ENCODE peak calls at places on chromosomes 7 and 10, in five cellular contexts. One of them, this sample, is unnamed.

GRCh38 chr7:18689535-18689934 is 194.0 kb downstream of the HDAC9 start:
- DNase-seq in cardiac muscle cell: no peak
- DNase-seq in fibroblast of pulmonary artery: no peak
- DNase-seq in brain microvascular endothelial cell: no peak
- DNase-seq in astrocyte of the spinal cord: peak
- DNase-seq in this sample: no peak

GRCh38 chr7:40455485-40455884 is 320.7 kb downstream of the SUGCT start:
- DNase-seq in fibroblast of pulmonary artery: peak
- DNase-seq in brain microvascular endothelial cell: no peak
- DNase-seq in cardiac muscle cell: peak
- DNase-seq in astrocyte of the spinal cord: no peak
- DNase-seq in this sample: no peak

GRCh38 chr10:94991243-94991888 is 52.9 kb downstream of the CYP2C9 start:
- DNase-seq in astrocyte of the spinal cord: no peak
- DNase-seq in cardiac muscle cell: no peak
- DNase-seq in brain microvascular endothelial cell: no peak
- DNase-seq in fibroblast of pulmonary artery: no peak
- DNase-seq in this sample: no peak

GRCh38 chr10:107546239-107546638 is 381.7 kb upstream of the SORCS1 start:
- DNase-seq in brain microvascular endothelial cell: peak
- DNase-seq in cardiac muscle cell: peak
- DNase-seq in astrocyte of the spinal cord: peak
- DNase-seq in fibroblast of pulmonary artery: peak
- DNase-seq in this sample: no peak

GRCh38 chr7:79055722-79056415 is 397.6 kb downstream of the MAGI2 start:
- DNase-seq in fibroblast of pulmonary artery: peak
- DNase-seq in cardiac muscle cell: no peak
- DNase-seq in astrocyte of the spinal cord: no peak
- DNase-seq in brain microvascular endothelial cell: peak
- DNase-seq in this sample: no peak

GRCh38 chr7:110830778-110831177 is 260.1 kb upstream of the LRRN3 start:
- DNase-seq in brain microvascular endothelial cell: no peak
- DNase-seq in astrocyte of the spinal cord: no peak
- DNase-seq in fibroblast of pulmonary artery: no peak
- DNase-seq in cardiac muscle cell: no peak
- DNase-seq in this sample: no peak

GRCh38 chr7:6558837-6559236 is 7.6 kb upstream of the GRID2IP start:
- DNase-seq in astrocyte of the spinal cord: no peak
- DNase-seq in brain microvascular endothelial cell: peak
- DNase-seq in cardiac muscle cell: peak
- DNase-seq in fibroblast of pulmonary artery: peak
- DNase-seq in this sample: no peak

GRCh38 chr10:125029584-125030242 is 87.8 kb downstream of the ZRANB1 start:
- DNase-seq in fibroblast of pulmonary artery: no peak
- DNase-seq in astrocyte of the spinal cord: peak
- DNase-seq in brain microvascular endothelial cell: no peak
- DNase-seq in cardiac muscle cell: no peak
- DNase-seq in this sample: no peak

GRCh38 chr10:118998183-118998582 is 31.3 kb upstream of the NANOS1 start:
- DNase-seq in astrocyte of the spinal cord: no peak
- DNase-seq in brain microvascular endothelial cell: no peak
- DNase-seq in cardiac muscle cell: no peak
- DNase-seq in fibroblast of pulmonary artery: no peak
- DNase-seq in this sample: no peak

GRCh38 chr7:70569335-70569819 is 562.6 kb upstream of the GALNT17 start:
- DNase-seq in brain microvascular endothelial cell: no peak
- DNase-seq in fibroblast of pulmonary artery: no peak
- DNase-seq in cardiac muscle cell: no peak
- DNase-seq in astrocyte of the spinal cord: no peak
- DNase-seq in this sample: peak

GRCh38 chr10:11325817-11326216 is 285.6 kb downstream of the USP6NL start:
- DNase-seq in cardiac muscle cell: peak
- DNase-seq in brain microvascular endothelial cell: peak
- DNase-seq in fibroblast of pulmonary artery: peak
- DNase-seq in astrocyte of the spinal cord: peak
- DNase-seq in this sample: no peak

DNA sequence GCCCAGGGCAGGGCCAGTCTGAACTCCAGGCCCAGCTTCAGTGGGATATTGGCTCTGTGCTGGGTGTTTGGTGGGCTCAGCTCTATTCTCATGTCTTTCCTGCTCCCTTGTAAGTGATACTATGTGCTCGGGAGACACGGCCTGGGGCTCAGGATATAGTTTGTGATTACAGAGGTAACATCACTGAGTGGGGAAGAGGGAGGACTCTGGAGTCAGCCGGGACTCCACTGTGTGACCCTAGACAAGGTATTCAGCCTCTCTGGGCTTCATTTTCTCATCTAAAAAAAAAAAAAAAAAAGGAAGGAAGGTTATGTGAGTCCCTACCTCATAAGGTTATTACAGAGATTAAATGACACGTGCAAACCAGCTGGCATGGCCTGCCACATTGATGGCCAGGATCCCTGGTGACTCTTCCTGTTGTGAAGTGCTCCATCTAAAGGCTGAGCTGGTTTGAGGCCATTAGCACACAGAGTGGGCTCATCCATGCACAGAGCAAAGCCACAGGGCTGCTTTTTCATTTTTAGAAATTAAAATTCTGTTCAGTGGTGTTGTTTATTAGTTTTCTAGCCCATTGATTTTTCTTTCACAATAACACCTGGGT is 15.7 kb downstream of the SLC13A4 start:
- DNase-seq in cardiac muscle cell: no peak
- DNase-seq in astrocyte of the spinal cord: no peak
- DNase-seq in brain microvascular endothelial cell: no peak
- DNase-seq in fibroblast of pulmonary artery: peak
- DNase-seq in this sample: no peak
- TF ChIP-seq CTCF in cardiac muscle cell: peak
- TF ChIP-seq CTCF in astrocyte of the spinal cord: no peak
- TF ChIP-seq CTCF in brain microvascular endothelial cell: no peak
- TF ChIP-seq CTCF in fibroblast of pulmonary artery: peak
- TF ChIP-seq CTCF in this sample: no peak

GRCh38 chr10:97722980-97723379 is 9.4 kb downstream of the MARVELD1 start:
- DNase-seq in fibroblast of pulmonary artery: no peak
- DNase-seq in cardiac muscle cell: no peak
- DNase-seq in astrocyte of the spinal cord: no peak
- DNase-seq in brain microvascular endothelial cell: no peak
- DNase-seq in this sample: no peak
- TF ChIP-seq CTCF in fibroblast of pulmonary artery: no peak
- TF ChIP-seq CTCF in cardiac muscle cell: no peak
- TF ChIP-seq CTCF in astrocyte of the spinal cord: no peak
- TF ChIP-seq CTCF in brain microvascular endothelial cell: no peak
- TF ChIP-seq CTCF in this sample: no peak

GRCh38 chr7:151736403-151736909 is 140.5 kb downstream of the PRKAG2 start:
- DNase-seq in cardiac muscle cell: peak
- DNase-seq in fibroblast of pulmonary artery: peak
- DNase-seq in brain microvascular endothelial cell: peak
- DNase-seq in astrocyte of the spinal cord: peak
- DNase-seq in this sample: peak
- TF ChIP-seq CTCF in cardiac muscle cell: no peak
- TF ChIP-seq CTCF in fibroblast of pulmonary artery: peak
- TF ChIP-seq CTCF in brain microvascular endothelial cell: peak
- TF ChIP-seq CTCF in astrocyte of the spinal cord: peak
- TF ChIP-seq CTCF in this sample: peak

DNA sequence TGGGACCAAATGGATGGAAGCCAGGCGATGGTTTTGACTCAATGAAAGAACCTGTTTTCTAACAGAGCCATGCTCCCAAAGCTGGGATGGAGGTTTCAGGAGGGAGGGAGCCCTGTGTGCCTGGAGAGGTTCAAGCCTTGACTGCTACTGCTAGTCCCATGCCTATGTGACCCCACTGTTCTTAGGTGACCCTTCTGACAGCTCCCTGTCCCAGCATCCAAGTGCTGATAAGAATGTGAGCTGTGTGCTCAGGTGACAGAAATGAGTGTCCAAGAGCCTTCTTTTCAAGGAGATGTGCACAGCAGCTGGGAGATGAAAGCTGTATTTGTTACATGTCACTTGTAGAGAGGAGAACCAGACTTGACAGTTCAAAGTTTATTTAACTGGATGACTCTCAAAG is 595.4 kb downstream of the GALNT17 start:
- DNase-seq in astrocyte of the spinal cord: no peak
- DNase-seq in cardiac muscle cell: no peak
- DNase-seq in fibroblast of pulmonary artery: no peak
- DNase-seq in brain microvascular endothelial cell: no peak
- DNase-seq in this sample: no peak
- TF ChIP-seq CTCF in astrocyte of the spinal cord: no peak
- TF ChIP-seq CTCF in cardiac muscle cell: no peak
- TF ChIP-seq CTCF in fibroblast of pulmonary artery: no peak
- TF ChIP-seq CTCF in brain microvascular endothelial cell: no peak
- TF ChIP-seq CTCF in this sample: no peak

DNA sequence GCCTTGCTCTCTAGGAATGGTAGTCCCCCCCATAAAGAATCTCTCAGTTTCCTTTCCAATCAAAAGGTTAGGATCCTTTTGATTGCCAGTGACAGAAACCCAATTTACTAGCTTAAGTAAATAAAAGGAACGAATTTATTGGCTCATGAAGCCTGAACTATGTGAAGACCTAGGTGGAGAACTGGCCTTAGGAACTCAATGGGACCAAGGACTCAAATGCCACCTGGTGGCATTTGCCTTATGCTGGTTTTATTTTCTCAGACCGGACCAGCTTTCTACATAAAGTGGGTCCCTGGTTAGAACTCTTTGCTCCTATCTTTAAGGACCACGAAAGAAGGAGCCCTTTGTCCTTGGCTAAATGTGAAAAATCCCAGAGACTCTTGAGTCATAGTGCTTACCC is 25.4 kb downstream of the CFTR start:
- DNase-seq in cardiac muscle cell: no peak
- DNase-seq in brain microvascular endothelial cell: no peak
- DNase-seq in astrocyte of the spinal cord: no peak
- DNase-seq in fibroblast of pulmonary artery: no peak
- DNase-seq in this sample: no peak
- TF ChIP-seq CTCF in cardiac muscle cell: no peak
- TF ChIP-seq CTCF in brain microvascular endothelial cell: no peak
- TF ChIP-seq CTCF in astrocyte of the spinal cord: no peak
- TF ChIP-seq CTCF in fibroblast of pulmonary artery: no peak
- TF ChIP-seq CTCF in this sample: no peak

DNA sequence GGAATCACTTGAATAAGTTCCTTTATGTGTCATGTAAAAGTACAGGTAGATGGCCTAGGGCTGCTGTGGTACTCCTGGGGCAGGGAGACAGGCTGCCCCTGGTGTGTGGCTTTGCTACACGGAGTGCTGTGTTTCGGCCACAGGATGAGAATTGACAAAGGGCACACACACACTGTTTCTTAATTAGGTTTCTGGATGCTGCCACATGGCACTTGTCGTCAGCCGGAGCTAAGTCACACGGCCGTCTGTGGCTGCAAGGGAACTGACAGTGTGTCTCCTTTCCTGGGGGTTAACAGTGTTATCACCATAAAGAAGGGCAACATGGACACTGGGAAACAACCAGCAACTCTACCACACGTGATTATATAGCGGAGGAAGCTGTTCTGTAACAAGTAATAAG is 55.7 kb upstream of the CREB5 start:
- DNase-seq in brain microvascular endothelial cell: no peak
- DNase-seq in fibroblast of pulmonary artery: no peak
- DNase-seq in astrocyte of the spinal cord: no peak
- DNase-seq in cardiac muscle cell: no peak
- DNase-seq in this sample: no peak
- TF ChIP-seq CTCF in brain microvascular endothelial cell: no peak
- TF ChIP-seq CTCF in fibroblast of pulmonary artery: no peak
- TF ChIP-seq CTCF in astrocyte of the spinal cord: no peak
- TF ChIP-seq CTCF in cardiac muscle cell: no peak
- TF ChIP-seq CTCF in this sample: no peak

GRCh38 chr7:55200441-55200840 is 164.7 kb upstream of the LANCL2 start:
- DNase-seq in fibroblast of pulmonary artery: no peak
- DNase-seq in astrocyte of the spinal cord: no peak
- DNase-seq in brain microvascular endothelial cell: no peak
- DNase-seq in cardiac muscle cell: no peak
- DNase-seq in this sample: no peak
- TF ChIP-seq CTCF in fibroblast of pulmonary artery: no peak
- TF ChIP-seq CTCF in astrocyte of the spinal cord: no peak
- TF ChIP-seq CTCF in brain microvascular endothelial cell: no peak
- TF ChIP-seq CTCF in cardiac muscle cell: no peak
- TF ChIP-seq CTCF in this sample: no peak

DNA sequence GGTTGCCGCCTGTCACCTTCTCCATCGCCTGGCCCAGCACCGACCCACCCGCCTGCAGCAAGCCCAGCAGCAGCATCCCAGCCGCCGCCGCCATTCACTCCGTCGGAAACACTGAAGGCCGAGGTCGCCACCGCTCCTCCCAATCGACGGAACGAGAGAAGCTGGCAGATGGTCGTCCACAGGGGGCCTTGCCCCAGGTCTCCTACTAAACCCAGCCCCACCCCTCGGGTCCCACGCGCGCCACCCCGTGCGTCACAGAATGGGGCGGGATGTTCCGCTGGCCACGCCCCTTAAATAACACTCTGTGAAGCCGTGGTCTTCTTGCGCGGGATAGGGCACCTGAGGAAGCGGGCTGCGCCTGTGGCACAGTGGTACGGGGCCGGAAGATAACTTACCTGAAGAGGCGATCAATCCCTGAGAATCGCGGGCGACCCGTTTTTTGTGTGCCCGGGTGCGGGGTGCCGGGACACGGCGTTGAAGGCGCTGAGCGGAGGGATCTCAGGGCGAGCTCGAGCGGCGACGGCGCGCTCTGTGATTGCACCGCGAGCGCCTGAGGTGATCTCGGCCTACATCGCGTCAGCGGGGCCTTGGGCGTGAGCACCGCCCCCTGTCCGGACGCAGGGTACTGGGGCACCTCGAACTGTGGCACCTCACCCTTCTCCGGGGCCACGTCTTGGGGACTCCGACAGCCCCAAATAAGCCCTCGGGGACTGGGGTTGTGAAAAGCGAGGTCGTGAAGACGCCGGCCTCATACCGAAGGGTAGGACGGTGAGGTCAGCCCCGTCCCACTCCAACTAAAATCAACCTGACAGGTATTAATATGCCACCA is at the start of gene CYP51A1:
- DNase-seq in astrocyte of the spinal cord: peak
- DNase-seq in cardiac muscle cell: peak
- DNase-seq in fibroblast of pulmonary artery: peak
- DNase-seq in brain microvascular endothelial cell: peak
- DNase-seq in this sample: peak
- TF ChIP-seq CTCF in astrocyte of the spinal cord: peak
- TF ChIP-seq CTCF in cardiac muscle cell: no peak
- TF ChIP-seq CTCF in fibroblast of pulmonary artery: no peak
- TF ChIP-seq CTCF in brain microvascular endothelial cell: peak
- TF ChIP-seq CTCF in this sample: no peak

DNA sequence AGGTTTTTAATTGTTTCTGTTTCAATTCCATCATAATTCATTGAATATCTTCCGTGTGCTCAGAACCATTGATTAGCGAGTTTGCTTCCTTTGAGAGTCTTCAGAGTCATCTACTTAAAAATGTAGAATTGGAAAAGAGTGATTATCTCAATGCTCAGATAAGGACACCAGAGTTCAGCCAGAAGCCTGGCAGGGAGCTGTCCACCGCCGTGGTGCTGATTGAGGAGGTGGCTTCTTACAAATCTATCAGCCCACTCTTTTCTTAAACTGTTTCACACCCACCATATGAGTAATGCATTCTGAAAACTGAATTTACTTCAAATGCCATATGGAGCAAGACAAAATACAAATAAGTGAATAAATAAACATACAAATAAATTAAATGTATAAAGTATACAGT is 79.3 kb downstream of the INSYN2A start:
- DNase-seq in astrocyte of the spinal cord: peak
- DNase-seq in fibroblast of pulmonary artery: peak
- DNase-seq in brain microvascular endothelial cell: peak
- DNase-seq in cardiac muscle cell: peak
- DNase-seq in this sample: peak
- TF ChIP-seq CTCF in astrocyte of the spinal cord: no peak
- TF ChIP-seq CTCF in fibroblast of pulmonary artery: no peak
- TF ChIP-seq CTCF in brain microvascular endothelial cell: no peak
- TF ChIP-seq CTCF in cardiac muscle cell: no peak
- TF ChIP-seq CTCF in this sample: no peak

This sample was measured in retinal pigment epithelial cell.